ENCODE peak calls at places on chromosome 1, in seven cellular contexts. One of them, this sample, is unnamed.

GRCh38 chr1:184068354-184068753 is 16.8 kb downstream of the TSEN15 start:
- DNase-seq in right lobe of liver: no peak
- DNase-seq in breast epithelium: no peak
- DNase-seq in right atrium auricular region: no peak
- DNase-seq in adrenal gland: no peak
- DNase-seq in heart right ventricle: no peak
- DNase-seq in psoas muscle: no peak
- DNase-seq in this sample: no peak

GRCh38 chr1:22886211-22886610 is 86.5 kb downstream of the LACTBL1 start:
- DNase-seq in heart right ventricle: no peak
- DNase-seq in psoas muscle: no peak
- DNase-seq in right atrium auricular region: no peak
- DNase-seq in adrenal gland: no peak
- DNase-seq in right lobe of liver: no peak
- DNase-seq in breast epithelium: no peak
- DNase-seq in this sample: no peak

GRCh38 chr1:35925741-35926140 is 5.2 kb upstream of the AGO3 start:
- DNase-seq in adrenal gland: no peak
- DNase-seq in right atrium auricular region: no peak
- DNase-seq in right lobe of liver: peak
- DNase-seq in psoas muscle: no peak
- DNase-seq in heart right ventricle: peak
- DNase-seq in breast epithelium: no peak
- DNase-seq in this sample: no peak

GRCh38 chr1:209755926-209756607 is at the start of gene TRAF3IP3:
- DNase-seq in heart right ventricle: peak
- DNase-seq in right atrium auricular region: no peak
- DNase-seq in adrenal gland: no peak
- DNase-seq in psoas muscle: no peak
- DNase-seq in right lobe of liver: no peak
- DNase-seq in breast epithelium: no peak
- DNase-seq in this sample: peak

GRCh38 chr1:40652979-40653378 is 12.5 kb downstream of the RIMS3 start:
- DNase-seq in right atrium auricular region: no peak
- DNase-seq in psoas muscle: no peak
- DNase-seq in breast epithelium: no peak
- DNase-seq in right lobe of liver: no peak
- DNase-seq in heart right ventricle: no peak
- DNase-seq in adrenal gland: no peak
- DNase-seq in this sample: no peak

GRCh38 chr1:234924450-234925355 is 203.9 kb downstream of the TOMM20 start:
- DNase-seq in adrenal gland: no peak
- DNase-seq in psoas muscle: no peak
- DNase-seq in heart right ventricle: no peak
- DNase-seq in right lobe of liver: peak
- DNase-seq in breast epithelium: no peak
- DNase-seq in right atrium auricular region: no peak
- DNase-seq in this sample: no peak

GRCh38 chr1:119554188-119554587 is 47.2 kb downstream of the HSD3B1 start:
- DNase-seq in right atrium auricular region: no peak
- DNase-seq in adrenal gland: peak
- DNase-seq in heart right ventricle: peak
- DNase-seq in psoas muscle: no peak
- DNase-seq in right lobe of liver: peak
- DNase-seq in breast epithelium: no peak
- DNase-seq in this sample: no peak

GRCh38 chr1:11281518-11282331 is 8.7 kb downstream of the UBIAD1 start:
- DNase-seq in psoas muscle: no peak
- DNase-seq in breast epithelium: no peak
- DNase-seq in heart right ventricle: no peak
- DNase-seq in adrenal gland: no peak
- DNase-seq in right lobe of liver: no peak
- DNase-seq in right atrium auricular region: no peak
- DNase-seq in this sample: no peak

GRCh38 chr1:32464716-32465540 is at the start of gene ZBTB8B:
- DNase-seq in heart right ventricle: peak
- DNase-seq in adrenal gland: peak
- DNase-seq in psoas muscle: peak
- DNase-seq in right lobe of liver: peak
- DNase-seq in breast epithelium: peak
- DNase-seq in right atrium auricular region: no peak
- DNase-seq in this sample: peak

GRCh38 chr1:1281533-1282321 is 1.5 kb downstream of the SCNN1D start:
- DNase-seq in adrenal gland: peak
- DNase-seq in heart right ventricle: peak
- DNase-seq in right lobe of liver: peak
- DNase-seq in psoas muscle: peak
- DNase-seq in breast epithelium: peak
- DNase-seq in right atrium auricular region: no peak
- DNase-seq in this sample: no peak

GRCh38 chr1:174204697-174205308 is 45.5 kb downstream of the RABGAP1L start:
- DNase-seq in right lobe of liver: no peak
- DNase-seq in adrenal gland: no peak
- DNase-seq in psoas muscle: no peak
- DNase-seq in right atrium auricular region: no peak
- DNase-seq in heart right ventricle: no peak
- DNase-seq in breast epithelium: no peak
- DNase-seq in this sample: no peak

GRCh38 chr1:211334986-211335385 is 8.4 kb downstream of the TRAF5 start:
- DNase-seq in adrenal gland: no peak
- DNase-seq in right atrium auricular region: no peak
- DNase-seq in heart right ventricle: no peak
- DNase-seq in breast epithelium: no peak
- DNase-seq in psoas muscle: no peak
- DNase-seq in right lobe of liver: no peak
- DNase-seq in this sample: no peak

GRCh38 chr1:155694167-155694566 is 5.3 kb downstream of the DAP3 start:
- DNase-seq in psoas muscle: no peak
- DNase-seq in adrenal gland: no peak
- DNase-seq in heart right ventricle: no peak
- DNase-seq in breast epithelium: no peak
- DNase-seq in right lobe of liver: no peak
- DNase-seq in right atrium auricular region: no peak
- DNase-seq in this sample: no peak

GRCh38 chr1:215052656-215053055 is 29.9 kb upstream of the KCNK2 start:
- DNase-seq in psoas muscle: no peak
- DNase-seq in adrenal gland: no peak
- DNase-seq in right lobe of liver: no peak
- DNase-seq in right atrium auricular region: no peak
- DNase-seq in heart right ventricle: no peak
- DNase-seq in breast epithelium: no peak
- DNase-seq in this sample: no peak

GRCh38 chr1:106975944-106976343 is 80.5 kb upstream of the PRMT6 start:
- DNase-seq in breast epithelium: no peak
- DNase-seq in adrenal gland: no peak
- DNase-seq in psoas muscle: no peak
- DNase-seq in right lobe of liver: no peak
- DNase-seq in right atrium auricular region: no peak
- DNase-seq in heart right ventricle: no peak
- DNase-seq in this sample: no peak

GRCh38 chr1:61005572-61006386 is 76.6 kb upstream of the NFIA start:
- DNase-seq in right lobe of liver: no peak
- DNase-seq in psoas muscle: no peak
- DNase-seq in breast epithelium: no peak
- DNase-seq in heart right ventricle: no peak
- DNase-seq in right atrium auricular region: no peak
- DNase-seq in adrenal gland: no peak
- DNase-seq in this sample: no peak

GRCh38 chr1:22525211-22525610 is 38.1 kb upstream of the EPHA8 start:
- DNase-seq in heart right ventricle: no peak
- DNase-seq in adrenal gland: no peak
- DNase-seq in breast epithelium: no peak
- DNase-seq in right atrium auricular region: no peak
- DNase-seq in psoas muscle: no peak
- DNase-seq in right lobe of liver: no peak
- DNase-seq in this sample: no peak

GRCh38 chr1:156489166-156489934 is 11.2 kb downstream of the MEF2D start:
- DNase-seq in right atrium auricular region: no peak
- DNase-seq in heart right ventricle: peak
- DNase-seq in breast epithelium: no peak
- DNase-seq in adrenal gland: no peak
- DNase-seq in right lobe of liver: no peak
- DNase-seq in psoas muscle: peak
- DNase-seq in this sample: peak

GRCh38 chr1:181084606-181084969 is 3.9 kb upstream of the IER5 start:
- DNase-seq in adrenal gland: no peak
- DNase-seq in heart right ventricle: no peak
- DNase-seq in breast epithelium: no peak
- DNase-seq in right lobe of liver: no peak
- DNase-seq in psoas muscle: no peak
- DNase-seq in right atrium auricular region: no peak
- DNase-seq in this sample: no peak

GRCh38 chr1:22717038-22717758 is 6.6 kb downstream of the EPHB2 start:
- DNase-seq in heart right ventricle: no peak
- DNase-seq in psoas muscle: no peak
- DNase-seq in right lobe of liver: no peak
- DNase-seq in right atrium auricular region: no peak
- DNase-seq in adrenal gland: no peak
- DNase-seq in breast epithelium: no peak
- DNase-seq in this sample: no peak

GRCh38 chr1:194570449-194570848 is 1384.0 kb upstream of the B3GALT2 start:
- DNase-seq in breast epithelium: no peak
- DNase-seq in right atrium auricular region: no peak
- DNase-seq in right lobe of liver: no peak
- DNase-seq in adrenal gland: no peak
- DNase-seq in psoas muscle: no peak
- DNase-seq in heart right ventricle: no peak
- DNase-seq in this sample: no peak

GRCh38 chr1:158819461-158820443 is 11.4 kb upstream of the MNDA start:
- DNase-seq in right lobe of liver: no peak
- DNase-seq in heart right ventricle: no peak
- DNase-seq in psoas muscle: no peak
- DNase-seq in breast epithelium: no peak
- DNase-seq in adrenal gland: no peak
- DNase-seq in right atrium auricular region: no peak
- DNase-seq in this sample: no peak

DNA sequence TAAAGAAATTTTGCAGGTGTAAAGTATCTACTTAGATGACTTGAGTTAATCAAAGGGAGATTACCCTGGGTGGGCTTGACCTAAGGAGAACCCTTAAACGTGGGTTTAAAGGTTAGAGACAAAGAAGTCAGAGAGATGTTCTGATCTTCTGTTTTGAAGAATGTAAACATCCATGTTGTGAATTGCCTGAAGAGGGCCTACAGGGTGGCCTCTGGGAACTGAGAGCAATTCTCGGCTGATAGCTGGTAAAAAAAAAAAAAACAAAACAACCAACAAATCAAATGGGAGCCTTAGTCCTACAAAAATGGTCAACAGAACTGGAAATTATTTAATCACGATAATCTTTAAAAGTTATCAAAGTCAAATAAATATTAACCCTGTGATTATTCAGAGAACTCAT is 89.4 kb upstream of the BCL10 start:
- DNase-seq in breast epithelium: no peak
- DNase-seq in psoas muscle: no peak
- DNase-seq in adrenal gland: no peak
- DNase-seq in right atrium auricular region: no peak
- DNase-seq in right lobe of liver: no peak
- DNase-seq in heart right ventricle: no peak
- DNase-seq in this sample: no peak
- TF ChIP-seq CTCF in breast epithelium: no peak
- TF ChIP-seq CTCF in psoas muscle: no peak
- TF ChIP-seq CTCF in adrenal gland: no peak
- TF ChIP-seq CTCF in right atrium auricular region: no peak
- TF ChIP-seq CTCF in right lobe of liver: no peak
- TF ChIP-seq CTCF in heart right ventricle: no peak
- TF ChIP-seq CTCF in this sample: no peak

GRCh38 chr1:152037920-152038658 is 1.3 kb upstream of the S100A11 start:
- DNase-seq in right lobe of liver: no peak
- DNase-seq in right atrium auricular region: no peak
- DNase-seq in adrenal gland: no peak
- DNase-seq in heart right ventricle: no peak
- DNase-seq in breast epithelium: no peak
- DNase-seq in psoas muscle: no peak
- DNase-seq in this sample: peak

GRCh38 chr1:152034324-152034653 is 2.5 kb downstream of the S100A11 start:
- DNase-seq in breast epithelium: no peak
- DNase-seq in adrenal gland: no peak
- DNase-seq in psoas muscle: no peak
- DNase-seq in right atrium auricular region: no peak
- DNase-seq in heart right ventricle: no peak
- DNase-seq in right lobe of liver: no peak
- DNase-seq in this sample: no peak

GRCh38 chr1:152036316-152037216 is at the start of gene S100A11:
- DNase-seq in right lobe of liver: peak
- DNase-seq in adrenal gland: peak
- DNase-seq in heart right ventricle: peak
- DNase-seq in psoas muscle: peak
- DNase-seq in breast epithelium: peak
- DNase-seq in right atrium auricular region: peak
- DNase-seq in this sample: peak

GRCh38 chr1:152034654-152035405 is 2.0 kb downstream of the S100A11 start:
- DNase-seq in adrenal gland: no peak
- DNase-seq in psoas muscle: peak
- DNase-seq in right atrium auricular region: peak
- DNase-seq in heart right ventricle: peak
- DNase-seq in right lobe of liver: no peak
- DNase-seq in breast epithelium: no peak
- DNase-seq in this sample: peak

GRCh38 chr1:152035406-152036315 is 1.1 kb downstream of the S100A11 start:
- DNase-seq in adrenal gland: no peak
- DNase-seq in right lobe of liver: no peak
- DNase-seq in right atrium auricular region: no peak
- DNase-seq in heart right ventricle: peak
- DNase-seq in breast epithelium: no peak
- DNase-seq in psoas muscle: no peak
- DNase-seq in this sample: no peak
- TF ChIP-seq CTCF in adrenal gland: no peak
- TF ChIP-seq CTCF in right lobe of liver: no peak
- TF ChIP-seq CTCF in right atrium auricular region: no peak
- TF ChIP-seq CTCF in heart right ventricle: no peak
- TF ChIP-seq CTCF in breast epithelium: no peak
- TF ChIP-seq CTCF in psoas muscle: no peak
- TF ChIP-seq CTCF in this sample: no peak

DNA sequence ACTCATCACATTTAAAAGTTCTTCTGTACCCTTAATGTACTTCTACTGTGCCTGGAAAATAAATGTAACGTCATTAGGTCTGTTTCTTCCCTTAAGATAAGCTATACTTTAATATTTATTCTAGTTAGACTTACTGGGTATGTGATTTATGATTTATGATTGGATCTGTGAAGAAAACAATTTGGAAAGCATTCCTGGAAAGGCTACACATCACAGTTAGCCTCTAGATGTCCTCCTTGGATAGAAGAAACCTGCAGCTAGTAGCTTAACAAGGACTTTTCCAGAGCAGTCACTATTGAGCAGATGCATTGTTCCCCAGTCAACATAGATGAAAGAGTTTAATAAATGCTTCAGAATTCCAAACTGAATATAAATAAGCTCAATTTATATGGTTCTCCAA is 22.2 kb upstream of the ABL2 start:
- DNase-seq in right lobe of liver: no peak
- DNase-seq in right atrium auricular region: no peak
- DNase-seq in breast epithelium: no peak
- DNase-seq in psoas muscle: no peak
- DNase-seq in adrenal gland: no peak
- DNase-seq in heart right ventricle: no peak
- DNase-seq in this sample: peak
- TF ChIP-seq CTCF in right lobe of liver: peak
- TF ChIP-seq CTCF in right atrium auricular region: no peak
- TF ChIP-seq CTCF in breast epithelium: no peak
- TF ChIP-seq CTCF in psoas muscle: peak
- TF ChIP-seq CTCF in adrenal gland: peak
- TF ChIP-seq CTCF in heart right ventricle: no peak
- TF ChIP-seq CTCF in this sample: peak

GRCh38 chr1:152497273-152497672 is 13.3 kb upstream of the LCE5A start:
- DNase-seq in right lobe of liver: no peak
- DNase-seq in adrenal gland: no peak
- DNase-seq in breast epithelium: no peak
- DNase-seq in heart right ventricle: no peak
- DNase-seq in right atrium auricular region: no peak
- DNase-seq in psoas muscle: no peak
- DNase-seq in this sample: no peak
- TF ChIP-seq CTCF in right lobe of liver: peak
- TF ChIP-seq CTCF in adrenal gland: no peak
- TF ChIP-seq CTCF in breast epithelium: no peak
- TF ChIP-seq CTCF in heart right ventricle: no peak
- TF ChIP-seq CTCF in right atrium auricular region: no peak
- TF ChIP-seq CTCF in psoas muscle: no peak
- TF ChIP-seq CTCF in this sample: no peak

This sample was measured in GM13976.